ENCODE peak calls at places on chromosomes 13 and 19, in ten cellular contexts. E, I, H, X, R, W, V, Z, Y and F are unnamed samples.

GRCh38 chr13:30906411-30906990 is 430 bp downstream of the MEDAG start:
- DNase-seq in E (no peak), I (no peak), H (peak), X (no peak), R (no peak), W (no peak), V (peak), Z (no peak), Y (no peak), F (no peak)

GRCh38 chr19:18278521-18279265 is 2.7 kb downstream of the JUND start:
- DNase-seq in E (no peak), I (no peak), H (peak), X (no peak), R (peak), W (no peak), V (peak), Z (no peak), Y (no peak), F (no peak)

GRCh38 chr19:18919086-18919894 is at the start of the genes COPE and DDX49:
- DNase-seq in E (peak), I (peak), H (peak), X (peak), R (peak), W (peak), V (peak), Z (peak), Y (peak), F (peak)

GRCh38 chr13:106143930-106144709 is 391.3 kb downstream of the EFNB2 start:
- DNase-seq in E (no peak), I (no peak), H (no peak), X (no peak), R (peak), W (no peak), V (no peak), Z (no peak), Y (no peak), F (no peak)

GRCh38 chr13:23859904-23860303 is 29.3 kb downstream of the MIPEP start:
- DNase-seq in E (no peak), I (no peak), H (no peak), X (no peak), R (no peak), W (no peak), V (no peak), Z (no peak), Y (no peak), F (no peak)

GRCh38 chr13:111531505-111531904 is 211.1 kb downstream of the TEX29 start:
- DNase-seq in E (no peak), I (peak), H (peak), X (no peak), R (no peak), W (no peak), V (no peak), Z (no peak), Y (peak), F (no peak)

GRCh38 chr19:14514215-14514871 is 3.9 kb downstream of the DNAJB1 start:
- DNase-seq in E (no peak), I (no peak), H (no peak), X (no peak), R (no peak), W (no peak), V (peak), Z (no peak), Y (no peak), F (no peak)

GRCh38 chr19:45809643-45810159 is 5.4 kb downstream of the RSPH6A start:
- DNase-seq in E (peak), I (peak), H (peak), X (no peak), R (peak), W (peak), V (peak), Z (no peak), Y (peak), F (no peak)

GRCh38 chr13:21736926-21737325 is 66.1 kb downstream of the FGF9 start:
- DNase-seq in E (no peak), I (no peak), H (no peak), X (no peak), R (no peak), W (no peak), V (no peak), Z (no peak), Y (no peak), F (no peak)

GRCh38 chr19:782195-783043 is 14.8 kb upstream of the PTBP1 start:
- DNase-seq in E (no peak), I (no peak), H (peak), X (no peak), R (peak), W (peak), V (peak), Z (no peak), Y (peak), F (no peak)

GRCh38 chr19:9171393-9171991 is 7.3 kb upstream of the OR7D2 start:
- DNase-seq in E (no peak), I (no peak), H (peak), X (no peak), R (no peak), W (no peak), V (no peak), Z (no peak), Y (peak), F (no peak)

GRCh38 chr13:40187836-40188591 is 478.4 kb downstream of the FOXO1 start:
- DNase-seq in E (no peak), I (no peak), H (no peak), X (no peak), R (no peak), W (no peak), V (no peak), Z (no peak), Y (no peak), F (no peak)

GRCh38 chr13:114135731-114136171 is 3.3 kb upstream of the RASA3 start:
- DNase-seq in E (no peak), I (no peak), H (no peak), X (no peak), R (no peak), W (no peak), V (no peak), Z (no peak), Y (no peak), F (no peak)

GRCh38 chr13:37747071-37747612 is 122.4 kb downstream of the TRPC4 start:
- DNase-seq in E (peak), I (peak), H (peak), X (no peak), R (peak), W (peak), V (peak), Z (no peak), Y (peak), F (no peak)

GRCh38 chr19:2072757-2073551 is 21.9 kb upstream of the MKNK2 start:
- DNase-seq in E (no peak), I (no peak), H (no peak), X (no peak), R (no peak), W (no peak), V (peak), Z (no peak), Y (no peak), F (no peak)

GRCh38 chr19:19053508-19054314 is 10.1 kb upstream of the SLC25A42 start:
- DNase-seq in E (no peak), I (peak), H (peak), X (peak), R (no peak), W (no peak), V (peak), Z (no peak), Y (peak), F (peak)

GRCh38 chr13:62997038-62997619 is 1581.5 kb upstream of the PCDH20 start:
- DNase-seq in E (no peak), I (no peak), H (no peak), X (no peak), R (no peak), W (no peak), V (no peak), Z (no peak), Y (no peak), F (no peak)

GRCh38 chr19:10797541-10798256 is 38.3 kb downstream of the TMED1 start:
- DNase-seq in E (no peak), I (no peak), H (no peak), X (no peak), R (no peak), W (no peak), V (no peak), Z (no peak), Y (no peak), F (no peak)

GRCh38 chr13:30312859-30313258 is 5.5 kb upstream of the KATNAL1 start:
- DNase-seq in E (no peak), I (no peak), H (peak), X (no peak), R (no peak), W (peak), V (peak), Z (no peak), Y (peak), F (no peak)

GRCh38 chr13:42497798-42498197 is 76.2 kb upstream of the TNFSF11 start:
- DNase-seq in E (no peak), I (peak), H (peak), X (no peak), R (peak), W (no peak), V (peak), Z (no peak), Y (no peak), F (no peak)

GRCh38 chr19:2266183-2266993 is 10.2 kb upstream of the JSRP1 start:
- DNase-seq in E (peak), I (peak), H (peak), X (peak), R (no peak), W (no peak), V (peak), Z (no peak), Y (peak), F (peak)

GRCh38 chr19:53876651-53877224 is 5.3 kb upstream of the PRKCG start:
- DNase-seq in E (no peak), I (no peak), H (no peak), X (no peak), R (peak), W (no peak), V (peak), Z (no peak), Y (no peak), F (no peak)

GRCh38 chr13:36766295-36766694 is 52.7 kb upstream of the RFXAP start:
- DNase-seq in E (no peak), I (peak), H (peak), X (peak), R (peak), W (no peak), V (no peak), Z (no peak), Y (peak), F (no peak)

GRCh38 chr13:23760000-23760399 is 129.2 kb downstream of the MIPEP start:
- DNase-seq in E (no peak), I (no peak), H (no peak), X (no peak), R (no peak), W (no peak), V (no peak), Z (no peak), Y (no peak), F (no peak)

GRCh38 chr13:30572859-30573275 is 44.9 kb upstream of the USPL1 start:
- DNase-seq in E (no peak), I (peak), H (peak), X (peak), R (no peak), W (no peak), V (no peak), Z (no peak), Y (peak), F (no peak)

GRCh38 chr13:30738526-30738925 is 3.2 kb downstream of the ALOX5AP start:
- DNase-seq in E (no peak), I (no peak), H (no peak), X (no peak), R (no peak), W (no peak), V (no peak), Z (no peak), Y (no peak), F (no peak)

GRCh38 chr19:30598688-30599087 is 226.5 kb downstream of the ZNF536 start:
- DNase-seq in E (no peak), I (no peak), H (no peak), X (no peak), R (no peak), W (no peak), V (no peak), Z (no peak), Y (no peak), F (no peak)

GRCh38 chr13:37118002-37118401 is 12.5 kb upstream of the CSNK1A1L start:
- DNase-seq in E (no peak), I (no peak), H (no peak), X (no peak), R (no peak), W (no peak), V (no peak), Z (no peak), Y (no peak), F (no peak)

GRCh38 chr13:38350114-38350617 is 515 bp downstream of the UFM1 start:
- DNase-seq in E (no peak), I (peak), H (peak), X (peak), R (peak), W (no peak), V (peak), Z (peak), Y (peak), F (no peak)

DNA sequence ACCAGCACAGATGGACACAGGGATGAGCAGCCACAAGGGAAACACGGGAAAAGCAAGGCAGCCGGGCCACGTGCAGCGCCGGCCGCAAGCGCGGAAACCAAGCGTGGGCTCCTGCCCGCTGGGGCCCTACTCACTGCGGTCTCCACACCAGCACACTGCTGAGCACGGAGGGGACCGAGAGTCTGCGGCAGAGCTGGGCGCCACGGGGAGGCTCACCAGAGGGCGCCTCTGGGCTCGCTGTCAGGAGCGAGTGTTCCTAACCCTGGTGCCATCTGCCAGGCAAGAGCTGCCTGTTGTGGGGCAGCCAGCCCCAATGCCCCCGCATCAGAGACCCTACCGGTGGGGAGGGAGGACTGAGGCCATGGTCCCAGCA is 26.5 kb downstream of the MPND start:
- DNase-seq in E (no peak), I (peak), H (no peak), X (peak), R (no peak), W (no peak), V (peak), Z (no peak), Y (peak), F (peak)
- TF ChIP-seq CTCF in E (peak), I (peak), H (peak), X (peak), R (no peak), W (peak), V (peak), Z (no peak), Y (peak), F (no peak)

DNA sequence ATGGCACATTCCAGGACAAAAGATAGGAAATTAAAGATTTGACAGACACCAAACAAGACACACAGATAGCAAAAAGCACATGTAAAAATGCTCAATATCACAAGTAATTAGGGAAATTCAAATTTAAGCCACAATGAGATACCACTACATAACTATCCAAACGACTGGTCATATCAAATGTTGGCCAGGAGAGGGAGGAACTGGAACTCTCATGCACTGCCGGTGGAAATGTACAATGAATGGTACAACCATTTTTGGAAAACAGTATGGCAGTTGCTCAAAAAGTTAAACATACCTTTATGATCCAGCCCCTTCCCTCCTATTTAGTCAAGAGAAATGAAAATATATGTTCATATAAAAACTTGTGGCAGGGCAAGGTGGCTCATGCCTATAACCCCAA is 36.8 kb upstream of the CYP2S1 start:
- DNase-seq in E (no peak), I (no peak), H (no peak), X (no peak), R (no peak), W (no peak), V (no peak), Z (no peak), Y (no peak), F (no peak)
- TF ChIP-seq CTCF in E (no peak), I (peak), H (peak), X (no peak), R (peak), W (no peak), V (peak), Z (no peak), Y (peak), F (no peak)

GRCh38 chr13:85896516-85897450 is 97.6 kb upstream of the SLITRK6 start:
- DNase-seq in E (no peak), I (no peak), H (no peak), X (no peak), R (no peak), W (no peak), V (no peak), Z (no peak), Y (no peak), F (no peak)
- TF ChIP-seq CTCF in E (peak), I (no peak), H (no peak), X (no peak), R (peak), W (no peak), V (no peak), Z (peak), Y (no peak), F (no peak)

GRCh38 chr13:44451109-44451508 is 77.5 kb downstream of the SERP2 start:
- DNase-seq in E (no peak), I (no peak), H (no peak), X (no peak), R (no peak), W (no peak), V (no peak), Z (no peak), Y (no peak), F (no peak)

GRCh38 chr13:44449999-44450821 is 76.6 kb downstream of the SERP2 start:
- DNase-seq in E (no peak), I (no peak), H (no peak), X (no peak), R (peak), W (no peak), V (no peak), Z (no peak), Y (no peak), F (no peak)

GRCh38 chr13:44448373-44448772 is 74.7 kb downstream of the SERP2 start:
- DNase-seq in E (no peak), I (no peak), H (no peak), X (no peak), R (no peak), W (no peak), V (no peak), Z (no peak), Y (no peak), F (no peak)

GRCh38 chr13:44448875-44449274 is 75.3 kb downstream of the SERP2 start:
- DNase-seq in E (no peak), I (no peak), H (no peak), X (no peak), R (no peak), W (no peak), V (no peak), Z (no peak), Y (no peak), F (no peak)

DNA sequence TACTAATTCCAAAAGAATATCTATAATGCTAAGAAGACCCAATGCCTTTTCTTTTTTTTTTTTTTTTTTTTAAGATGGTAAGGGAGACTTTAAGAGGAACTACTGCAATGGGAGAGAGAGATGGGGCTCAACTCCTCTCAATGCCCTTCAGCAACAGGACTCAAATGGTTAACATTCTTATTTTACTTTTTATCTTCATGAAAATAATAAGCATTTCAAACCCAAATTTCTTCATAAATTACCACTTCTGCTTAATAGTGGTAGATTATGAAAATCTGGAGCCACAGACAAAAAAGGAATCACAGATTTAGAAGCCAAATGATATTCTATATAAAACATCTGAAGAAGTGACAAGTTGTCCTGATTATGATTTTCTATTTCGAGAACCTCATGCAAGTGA is 74.2 kb downstream of the SERP2 start:
- DNase-seq in E (no peak), I (no peak), H (no peak), X (no peak), R (no peak), W (no peak), V (no peak), Z (no peak), Y (no peak), F (no peak)
- TF ChIP-seq CTCF in E (no peak), I (no peak), H (no peak), X (no peak), R (no peak), W (no peak), V (no peak), Z (no peak), Y (no peak), F (no peak)

GRCh38 chr19:17005000-17005399 is 21.6 kb downstream of the CPAMD8 start:
- DNase-seq in E (no peak), I (no peak), H (no peak), X (no peak), R (no peak), W (no peak), V (no peak), Z (no peak), Y (no peak), F (no peak)
- TF ChIP-seq CTCF in E (peak), I (no peak), H (no peak), X (no peak), R (peak), W (no peak), V (peak), Z (no peak), Y (no peak), F (no peak)

GRCh38 chr19:7641288-7642276 is 4.7 kb downstream of the STXBP2 start:
- DNase-seq in E (no peak), I (no peak), H (no peak), X (no peak), R (no peak), W (no peak), V (no peak), Z (no peak), Y (no peak), F (no peak)
- TF ChIP-seq CTCF in E (no peak), I (no peak), H (peak), X (no peak), R (no peak), W (no peak), V (no peak), Z (no peak), Y (no peak), F (no peak)

GRCh38 chr13:85303630-85304029 is 495.6 kb downstream of the SLITRK6 start:
- DNase-seq in E (no peak), I (no peak), H (no peak), X (no peak), R (no peak), W (no peak), V (no peak), Z (no peak), Y (no peak), F (no peak)
- TF ChIP-seq CTCF in E (no peak), I (no peak), H (no peak), X (no peak), R (no peak), W (no peak), V (no peak), Z (no peak), Y (no peak), F (no peak)

GRCh38 chr19:43759515-43759914 is 4.8 kb upstream of the SMG9 start:
- DNase-seq in E (no peak), I (peak), H (peak), X (no peak), R (no peak), W (no peak), V (peak), Z (no peak), Y (peak), F (no peak)
- TF ChIP-seq CTCF in E (peak), I (peak), H (peak), X (no peak), R (no peak), W (peak), V (peak), Z (no peak), Y (peak), F (no peak)

GRCh38 chr13:98771838-98772611 is 19.6 kb upstream of the SLC15A1 start:
- DNase-seq in E (no peak), I (no peak), H (no peak), X (no peak), R (no peak), W (no peak), V (no peak), Z (no peak), Y (no peak), F (no peak)

GRCh38 chr13:98773921-98774320 is 21.4 kb upstream of the SLC15A1 start:
- DNase-seq in E (no peak), I (no peak), H (no peak), X (no peak), R (no peak), W (no peak), V (no peak), Z (no peak), Y (no peak), F (no peak)

GRCh38 chr13:98774776-98775175 is 22.3 kb upstream of the SLC15A1 start:
- DNase-seq in E (no peak), I (no peak), H (no peak), X (no peak), R (no peak), W (no peak), V (no peak), Z (no peak), Y (no peak), F (no peak)

GRCh38 chr13:98775386-98775785 is 22.9 kb upstream of the SLC15A1 start:
- DNase-seq in E (no peak), I (no peak), H (no peak), X (no peak), R (no peak), W (no peak), V (no peak), Z (no peak), Y (no peak), F (no peak)

DNA sequence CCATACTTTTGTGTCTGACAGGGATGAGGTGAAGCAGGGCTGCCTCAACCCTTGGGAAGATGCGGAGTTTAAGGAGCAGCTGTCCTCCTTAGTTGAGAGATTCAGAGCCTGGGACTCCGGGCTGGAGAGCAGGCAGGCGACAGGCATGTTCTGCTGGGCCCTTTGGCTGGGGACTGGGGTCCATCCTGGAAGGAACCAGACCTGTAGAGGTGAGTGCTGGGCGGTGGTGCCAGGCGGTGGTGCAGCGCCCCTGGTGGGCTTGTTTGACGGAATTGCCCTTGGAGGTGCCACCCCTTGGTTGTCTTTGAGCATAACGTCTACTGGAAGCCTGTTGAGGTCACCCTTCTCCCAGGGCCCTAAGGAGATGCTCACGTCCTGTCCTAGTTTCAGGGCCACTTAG is 20.6 kb upstream of the SLC15A1 start:
- DNase-seq in E (no peak), I (no peak), H (no peak), X (no peak), R (no peak), W (no peak), V (no peak), Z (no peak), Y (no peak), F (no peak)
- TF ChIP-seq CTCF in E (no peak), I (no peak), H (peak), X (no peak), R (no peak), W (no peak), V (no peak), Z (no peak), Y (no peak), F (no peak)